ENCODE peak calls at places on chromosome 6, in seven cellular contexts. One of them, this sample, is unnamed.

GRCh38 chr6:142773859-142774258 is 171.1 kb downstream of the HIVEP2 start:
- DNase-seq in A549: no peak
- DNase-seq in astrocyte of the cerebellum: no peak
- DNase-seq in transverse colon: peak
- DNase-seq in prostate gland: no peak
- DNase-seq in GM12865: no peak
- DNase-seq in WERI-Rb-1: no peak
- DNase-seq in this sample: no peak

GRCh38 chr6:41706876-41707564 is 28.4 kb downstream of the TFEB start:
- DNase-seq in WERI-Rb-1: no peak
- DNase-seq in prostate gland: no peak
- DNase-seq in GM12865: peak
- DNase-seq in transverse colon: no peak
- DNase-seq in A549: no peak
- DNase-seq in astrocyte of the cerebellum: no peak
- DNase-seq in this sample: peak

GRCh38 chr6:29005183-29005885 is at the start of gene ZNF311:
- DNase-seq in prostate gland: peak
- DNase-seq in astrocyte of the cerebellum: no peak
- DNase-seq in GM12865: no peak
- DNase-seq in A549: peak
- DNase-seq in transverse colon: peak
- DNase-seq in WERI-Rb-1: no peak
- DNase-seq in this sample: peak

GRCh38 chr6:169529931-169530761 is 171.7 kb downstream of the WDR27 start:
- DNase-seq in transverse colon: peak
- DNase-seq in astrocyte of the cerebellum: peak
- DNase-seq in GM12865: no peak
- DNase-seq in A549: peak
- DNase-seq in prostate gland: peak
- DNase-seq in WERI-Rb-1: no peak
- DNase-seq in this sample: peak

GRCh38 chr6:118603372-118603771 is 48.0 kb downstream of the CEP85L start:
- DNase-seq in WERI-Rb-1: no peak
- DNase-seq in transverse colon: no peak
- DNase-seq in A549: no peak
- DNase-seq in GM12865: no peak
- DNase-seq in astrocyte of the cerebellum: no peak
- DNase-seq in prostate gland: no peak
- DNase-seq in this sample: no peak

GRCh38 chr6:136503303-136503702 is 46.9 kb downstream of the MAP7 start:
- DNase-seq in prostate gland: no peak
- DNase-seq in astrocyte of the cerebellum: no peak
- DNase-seq in transverse colon: no peak
- DNase-seq in A549: no peak
- DNase-seq in WERI-Rb-1: peak
- DNase-seq in GM12865: no peak
- DNase-seq in this sample: no peak

GRCh38 chr6:157184202-157185015 is 138.9 kb downstream of the TMEM242 start:
- DNase-seq in A549: peak
- DNase-seq in transverse colon: peak
- DNase-seq in prostate gland: peak
- DNase-seq in astrocyte of the cerebellum: no peak
- DNase-seq in GM12865: peak
- DNase-seq in WERI-Rb-1: peak
- DNase-seq in this sample: peak

GRCh38 chr6:17820055-17820454 is 113.3 kb upstream of the NUP153 start:
- DNase-seq in A549: no peak
- DNase-seq in WERI-Rb-1: peak
- DNase-seq in GM12865: no peak
- DNase-seq in transverse colon: no peak
- DNase-seq in astrocyte of the cerebellum: no peak
- DNase-seq in prostate gland: no peak
- DNase-seq in this sample: no peak

GRCh38 chr6:128347123-128347522 is 173.3 kb downstream of the PTPRK start:
- DNase-seq in astrocyte of the cerebellum: no peak
- DNase-seq in GM12865: no peak
- DNase-seq in WERI-Rb-1: no peak
- DNase-seq in transverse colon: no peak
- DNase-seq in A549: no peak
- DNase-seq in prostate gland: no peak
- DNase-seq in this sample: no peak

GRCh38 chr6:166619912-166620311 is 7.1 kb downstream of the RPS6KA2 start:
- DNase-seq in astrocyte of the cerebellum: peak
- DNase-seq in WERI-Rb-1: no peak
- DNase-seq in prostate gland: peak
- DNase-seq in A549: no peak
- DNase-seq in transverse colon: no peak
- DNase-seq in GM12865: no peak
- DNase-seq in this sample: peak

GRCh38 chr6:54916858-54917257 is 70.3 kb downstream of the FAM83B start:
- DNase-seq in astrocyte of the cerebellum: no peak
- DNase-seq in WERI-Rb-1: no peak
- DNase-seq in prostate gland: no peak
- DNase-seq in GM12865: no peak
- DNase-seq in A549: peak
- DNase-seq in transverse colon: no peak
- DNase-seq in this sample: no peak

GRCh38 chr6:10099086-10099499 is 315.8 kb downstream of the TFAP2A start:
- DNase-seq in WERI-Rb-1: no peak
- DNase-seq in GM12865: no peak
- DNase-seq in prostate gland: peak
- DNase-seq in astrocyte of the cerebellum: no peak
- DNase-seq in A549: no peak
- DNase-seq in transverse colon: peak
- DNase-seq in this sample: no peak

GRCh38 chr6:162964703-162965140 is 236.9 kb downstream of the PACRG start:
- DNase-seq in A549: no peak
- DNase-seq in astrocyte of the cerebellum: peak
- DNase-seq in transverse colon: no peak
- DNase-seq in prostate gland: no peak
- DNase-seq in WERI-Rb-1: no peak
- DNase-seq in GM12865: no peak
- DNase-seq in this sample: peak

GRCh38 chr6:1542335-1542734 is 67.4 kb upstream of the FOXC1 start:
- DNase-seq in astrocyte of the cerebellum: no peak
- DNase-seq in A549: no peak
- DNase-seq in GM12865: no peak
- DNase-seq in WERI-Rb-1: no peak
- DNase-seq in transverse colon: no peak
- DNase-seq in prostate gland: no peak
- DNase-seq in this sample: no peak

GRCh38 chr6:39824030-39824926 is 32.1 kb downstream of the DAAM2 start:
- DNase-seq in GM12865: no peak
- DNase-seq in A549: no peak
- DNase-seq in astrocyte of the cerebellum: no peak
- DNase-seq in prostate gland: no peak
- DNase-seq in transverse colon: no peak
- DNase-seq in WERI-Rb-1: no peak
- DNase-seq in this sample: no peak

GRCh38 chr6:34182751-34183531 is 37.1 kb upstream of the GRM4 start:
- DNase-seq in transverse colon: peak
- DNase-seq in GM12865: peak
- DNase-seq in A549: no peak
- DNase-seq in prostate gland: no peak
- DNase-seq in WERI-Rb-1: no peak
- DNase-seq in astrocyte of the cerebellum: no peak
- DNase-seq in this sample: no peak

GRCh38 chr6:167970236-167970635 is 27.2 kb upstream of the KIF25 start:
- DNase-seq in transverse colon: no peak
- DNase-seq in astrocyte of the cerebellum: no peak
- DNase-seq in A549: no peak
- DNase-seq in WERI-Rb-1: no peak
- DNase-seq in prostate gland: no peak
- DNase-seq in GM12865: no peak
- DNase-seq in this sample: no peak

GRCh38 chr6:111689946-111690345 is 84.3 kb upstream of the TRAF3IP2 start:
- DNase-seq in astrocyte of the cerebellum: no peak
- DNase-seq in WERI-Rb-1: no peak
- DNase-seq in prostate gland: no peak
- DNase-seq in transverse colon: no peak
- DNase-seq in GM12865: no peak
- DNase-seq in A549: no peak
- DNase-seq in this sample: no peak

GRCh38 chr6:144344651-144345050 is 59.5 kb downstream of the UTRN start:
- DNase-seq in A549: no peak
- DNase-seq in transverse colon: no peak
- DNase-seq in GM12865: peak
- DNase-seq in prostate gland: no peak
- DNase-seq in astrocyte of the cerebellum: no peak
- DNase-seq in WERI-Rb-1: no peak
- DNase-seq in this sample: no peak

GRCh38 chr6:144346719-144347446 is 61.7 kb downstream of the UTRN start:
- DNase-seq in prostate gland: no peak
- DNase-seq in transverse colon: no peak
- DNase-seq in A549: peak
- DNase-seq in WERI-Rb-1: no peak
- DNase-seq in GM12865: peak
- DNase-seq in astrocyte of the cerebellum: no peak
- DNase-seq in this sample: peak

GRCh38 chr6:144345451-144345850 is 60.3 kb downstream of the UTRN start:
- DNase-seq in WERI-Rb-1: no peak
- DNase-seq in GM12865: no peak
- DNase-seq in astrocyte of the cerebellum: no peak
- DNase-seq in transverse colon: no peak
- DNase-seq in A549: no peak
- DNase-seq in prostate gland: no peak
- DNase-seq in this sample: no peak

GRCh38 chr6:144341831-144342527 is 56.8 kb downstream of the UTRN start:
- DNase-seq in transverse colon: peak
- DNase-seq in A549: no peak
- DNase-seq in astrocyte of the cerebellum: no peak
- DNase-seq in GM12865: peak
- DNase-seq in WERI-Rb-1: no peak
- DNase-seq in prostate gland: no peak
- DNase-seq in this sample: no peak

GRCh38 chr6:144343736-144344428 is 58.7 kb downstream of the UTRN start:
- DNase-seq in A549: no peak
- DNase-seq in GM12865: peak
- DNase-seq in transverse colon: peak
- DNase-seq in WERI-Rb-1: no peak
- DNase-seq in astrocyte of the cerebellum: no peak
- DNase-seq in prostate gland: no peak
- DNase-seq in this sample: no peak
- H3K4me3 ChIP-seq in A549: no peak
- H3K4me3 ChIP-seq in GM12865: peak
- H3K4me3 ChIP-seq in transverse colon: peak
- H3K4me3 ChIP-seq in WERI-Rb-1: no peak
- H3K4me3 ChIP-seq in astrocyte of the cerebellum: no peak
- H3K4me3 ChIP-seq in prostate gland: no peak
- H3K4me3 ChIP-seq in this sample: no peak

GRCh38 chr6:16401868-16402267 is 163.5 kb downstream of the GMPR start:
- DNase-seq in GM12865: no peak
- DNase-seq in prostate gland: no peak
- DNase-seq in astrocyte of the cerebellum: no peak
- DNase-seq in WERI-Rb-1: no peak
- DNase-seq in transverse colon: no peak
- DNase-seq in A549: no peak
- DNase-seq in this sample: no peak

GRCh38 chr6:16405349-16405865 is 167.0 kb downstream of the GMPR start:
- DNase-seq in prostate gland: no peak
- DNase-seq in GM12865: no peak
- DNase-seq in astrocyte of the cerebellum: no peak
- DNase-seq in WERI-Rb-1: no peak
- DNase-seq in transverse colon: no peak
- DNase-seq in A549: no peak
- DNase-seq in this sample: no peak

GRCh38 chr6:16402501-16402900 is 164.1 kb downstream of the GMPR start:
- DNase-seq in WERI-Rb-1: no peak
- DNase-seq in A549: no peak
- DNase-seq in GM12865: no peak
- DNase-seq in astrocyte of the cerebellum: peak
- DNase-seq in transverse colon: no peak
- DNase-seq in prostate gland: no peak
- DNase-seq in this sample: peak

GRCh38 chr6:16404456-16404855 is 166.1 kb downstream of the GMPR start:
- DNase-seq in A549: no peak
- DNase-seq in GM12865: no peak
- DNase-seq in WERI-Rb-1: no peak
- DNase-seq in prostate gland: no peak
- DNase-seq in astrocyte of the cerebellum: no peak
- DNase-seq in transverse colon: no peak
- DNase-seq in this sample: no peak

DNA sequence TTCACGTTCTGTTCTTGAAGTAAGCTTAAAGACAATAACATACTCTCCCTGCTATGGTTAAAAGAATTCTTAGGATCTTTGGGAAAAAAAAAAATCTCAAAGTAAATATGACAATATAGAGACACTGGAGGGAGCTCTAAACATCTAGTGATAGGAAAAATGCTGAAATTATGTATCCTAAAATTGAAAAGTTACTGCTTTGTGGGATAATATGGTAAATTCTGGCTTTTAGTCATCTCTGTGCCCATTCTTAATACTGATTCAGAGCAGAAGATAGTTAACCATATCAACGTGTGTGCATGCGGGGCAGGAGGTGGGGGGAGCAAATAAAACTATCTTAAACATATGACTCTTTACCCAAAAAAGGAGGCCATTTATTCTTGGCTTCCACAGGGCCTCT is 165.4 kb downstream of the GMPR start:
- DNase-seq in transverse colon: no peak
- DNase-seq in astrocyte of the cerebellum: no peak
- DNase-seq in GM12865: no peak
- DNase-seq in prostate gland: no peak
- DNase-seq in A549: no peak
- DNase-seq in WERI-Rb-1: no peak
- DNase-seq in this sample: peak
- TF ChIP-seq CTCF in transverse colon: no peak
- TF ChIP-seq CTCF in astrocyte of the cerebellum: no peak
- TF ChIP-seq CTCF in GM12865: no peak
- TF ChIP-seq CTCF in prostate gland: peak
- TF ChIP-seq CTCF in A549: peak
- TF ChIP-seq CTCF in WERI-Rb-1: no peak
- TF ChIP-seq CTCF in this sample: peak

DNA sequence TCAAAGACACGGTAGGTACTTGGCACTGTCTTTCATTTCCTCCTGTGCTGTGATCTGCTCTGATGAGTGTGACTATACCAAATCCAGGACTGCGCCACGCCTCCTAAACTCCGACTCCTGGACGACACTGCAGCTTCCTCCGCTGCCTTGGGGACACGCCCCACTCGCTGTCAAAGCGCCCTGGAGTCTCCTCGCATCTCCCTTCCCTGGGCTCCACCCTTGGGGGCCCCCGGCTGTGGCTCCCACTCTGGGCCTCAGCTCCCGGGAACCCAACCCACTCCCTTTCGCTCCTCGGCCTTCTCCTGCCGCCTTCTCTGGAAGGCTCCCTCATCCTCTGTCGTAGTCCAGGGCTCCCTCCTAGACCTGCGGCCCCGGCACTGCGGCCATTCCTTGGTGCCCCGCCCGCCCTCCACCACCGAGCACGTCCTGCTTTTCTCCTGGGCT is 61.2 kb downstream of the RSPH3 start:
- DNase-seq in astrocyte of the cerebellum: no peak
- DNase-seq in prostate gland: peak
- DNase-seq in GM12865: no peak
- DNase-seq in A549: peak
- DNase-seq in WERI-Rb-1: no peak
- DNase-seq in transverse colon: peak
- DNase-seq in this sample: no peak
- H3K4me3 ChIP-seq in astrocyte of the cerebellum: no peak
- H3K4me3 ChIP-seq in prostate gland: no peak
- H3K4me3 ChIP-seq in GM12865: no peak
- H3K4me3 ChIP-seq in A549: peak
- H3K4me3 ChIP-seq in WERI-Rb-1: no peak
- H3K4me3 ChIP-seq in transverse colon: peak
- H3K4me3 ChIP-seq in this sample: peak

GRCh38 chr6:33172307-33173227 is 19.7 kb downstream of the COL11A2 start:
- DNase-seq in GM12865: peak
- DNase-seq in astrocyte of the cerebellum: no peak
- DNase-seq in prostate gland: peak
- DNase-seq in WERI-Rb-1: peak
- DNase-seq in A549: peak
- DNase-seq in transverse colon: no peak
- DNase-seq in this sample: peak
- TF ChIP-seq CTCF in GM12865: peak
- TF ChIP-seq CTCF in astrocyte of the cerebellum: peak
- TF ChIP-seq CTCF in prostate gland: peak
- TF ChIP-seq CTCF in WERI-Rb-1: peak
- TF ChIP-seq CTCF in A549: peak
- TF ChIP-seq CTCF in transverse colon: peak
- TF ChIP-seq CTCF in this sample: peak

This sample was measured in fibroblast of the aortic adventitia.